ENCODE peak calls at places on chromosomes 13 and 19, in eight cellular contexts. K is HT1080; S is stimulated activated CD8-positive, alpha-beta memory T cell treated with anti-CD3 and anti-CD28 coated beads, Interleukin-7, amount 100 ng/mL, for 1 hour; B is AG09309; C is EH; H is left lung; I is activated T-helper 1 cell treated with Interleukin-2 at 50 U/mL for 16 hours; L is A549. X is an unnamed sample.

GRCh38 chr19:7069904-7070226 is 362 bp downstream of the ZNF557 start:
- DNase-seq in I (no peak), H (no peak), K (no peak), C (no peak), L (no peak), S (no peak), B (no peak), X (no peak)

GRCh38 chr13:24615911-24616472 is 64.2 kb upstream of the ATP12A start:
- DNase-seq in K (no peak), H (no peak), C (no peak), B (no peak), L (no peak), S (no peak), I (no peak), X (no peak)

GRCh38 chr13:98813993-98814392 is 61.5 kb upstream of the SLC15A1 start:
- DNase-seq in B (no peak), I (no peak), S (no peak), K (no peak), C (peak), H (no peak), L (no peak), X (no peak)

GRCh38 chr13:38814331-38814730 is 127.5 kb downstream of the FREM2 start:
- DNase-seq in K (no peak), H (peak), S (no peak), L (no peak), C (no peak), I (no peak), B (no peak), X (no peak)

GRCh38 chr19:1621574-1621973 is 16.3 kb upstream of the UQCR11 start:
- DNase-seq in I (no peak), H (no peak), B (no peak), L (no peak), K (no peak), S (no peak), C (no peak), X (no peak)

GRCh38 chr19:13865578-13866462 is 11.1 kb upstream of the NANOS3 start:
- DNase-seq in I (no peak), B (no peak), H (no peak), S (no peak), C (no peak), K (no peak), L (no peak), X (peak)

GRCh38 chr19:31272707-31273106 is 76.5 kb downstream of the TSHZ3 start:
- DNase-seq in L (no peak), C (no peak), I (no peak), H (no peak), S (no peak), B (no peak), K (no peak), X (no peak)

GRCh38 chr19:7909471-7910067 is 5.1 kb upstream of the TGFBR3L start:
- DNase-seq in I (no peak), L (no peak), K (no peak), S (no peak), C (no peak), H (no peak), B (no peak), X (no peak)

GRCh38 chr19:8161135-8161646 is 11.8 kb upstream of the FBN3 start:
- DNase-seq in H (no peak), B (no peak), C (peak), I (no peak), K (peak), S (no peak), L (peak), X (peak)

GRCh38 chr19:46390121-46390858 is 23.1 kb downstream of the CCDC8 start:
- DNase-seq in I (no peak), B (no peak), C (no peak), L (no peak), S (no peak), K (no peak), H (no peak), X (no peak)

GRCh38 chr13:71169125-71169524 is 697.9 kb downstream of the DACH1 start:
- DNase-seq in C (no peak), L (no peak), K (no peak), H (no peak), B (no peak), S (no peak), I (no peak), X (no peak)

GRCh38 chr13:27170521-27171243 is 929 bp downstream of the USP12 start:
- DNase-seq in I (no peak), L (peak), S (peak), B (no peak), H (peak), K (peak), C (no peak), X (peak)

GRCh38 chr13:53198017-53198416 is 169.4 kb downstream of the OLFM4 start:
- DNase-seq in K (no peak), H (no peak), I (no peak), B (no peak), C (no peak), S (no peak), L (no peak), X (peak)

GRCh38 chr19:17686027-17686511 is 2.1 kb downstream of the UNC13A start:
- DNase-seq in C (peak), H (no peak), K (no peak), B (no peak), S (no peak), I (no peak), L (peak), X (no peak)

GRCh38 chr13:83890358-83890757 is 8.1 kb upstream of the SLITRK1 start:
- DNase-seq in K (no peak), S (no peak), B (no peak), C (no peak), I (no peak), H (no peak), L (no peak), X (no peak)

GRCh38 chr19:19571387-19571786 is 33.3 kb downstream of the CILP2 start:
- DNase-seq in C (no peak), B (no peak), L (no peak), S (no peak), K (no peak), I (no peak), H (no peak), X (no peak)

GRCh38 chr13:72839831-72840426 is 58.0 kb downstream of the PIBF1 start:
- DNase-seq in H (no peak), S (no peak), L (peak), K (peak), B (peak), C (peak), I (no peak), X (peak)

GRCh38 chr13:101579291-101579802 is 126.9 kb downstream of the ITGBL1 start:
- DNase-seq in S (no peak), I (no peak), K (peak), C (peak), L (peak), H (no peak), B (no peak), X (peak)

GRCh38 chr13:43300817-43301216 is 277.4 kb downstream of the DNAJC15 start:
- DNase-seq in K (peak), I (no peak), C (peak), H (no peak), L (no peak), S (no peak), B (peak), X (no peak)

GRCh38 chr19:27966390-27966816 is 1246.5 kb downstream of the UQCRFS1 start:
- DNase-seq in S (no peak), K (no peak), H (no peak), I (no peak), B (no peak), C (peak), L (peak), X (no peak)

GRCh38 chr19:6890938-6891337 is 3.6 kb downstream of the ADGRE1 start:
- DNase-seq in S (no peak), C (no peak), K (no peak), I (peak), H (no peak), B (no peak), L (no peak), X (no peak)

GRCh38 chr19:54096642-54097106 is 3.9 kb downstream of the OSCAR start:
- DNase-seq in L (peak), C (peak), S (no peak), B (peak), K (peak), H (peak), I (no peak), X (no peak)

GRCh38 chr19:29819986-29820385 is 8.2 kb downstream of the CCNE1 start:
- DNase-seq in C (no peak), I (no peak), S (no peak), L (no peak), K (peak), H (no peak), B (no peak), X (no peak)

GRCh38 chr19:11247391-11247790 is 8.0 kb downstream of the ANGPTL8 start:
- DNase-seq in S (no peak), C (peak), B (no peak), L (no peak), I (no peak), K (no peak), H (no peak), X (no peak)

GRCh38 chr13:69857188-69857821 is 250.3 kb upstream of the ATXN8OS start:
- DNase-seq in H (no peak), I (no peak), K (peak), S (no peak), B (no peak), C (peak), L (peak), X (peak)

GRCh38 chr13:113816925-113817859 is 46.7 kb downstream of the GAS6 start:
- DNase-seq in L (peak), K (peak), C (peak), I (peak), B (peak), S (peak), H (peak), X (peak)

GRCh38 chr19:13985771-13986347 is 20.3 kb downstream of the RFX1 start:
- DNase-seq in C (no peak), S (no peak), L (no peak), I (no peak), B (no peak), H (no peak), K (no peak), X (no peak)

GRCh38 chr13:86601351-86601750 is 802.1 kb upstream of the SLITRK6 start:
- DNase-seq in B (no peak), K (peak), C (no peak), S (no peak), I (no peak), L (no peak), H (no peak), X (no peak)

GRCh38 chr19:49556412-49557398 is 23.7 kb downstream of the NOSIP start:
- DNase-seq in K (no peak), I (no peak), S (no peak), B (no peak), H (no peak), C (no peak), L (no peak), X (peak)

GRCh38 chr13:43245374-43245964 is 222.1 kb downstream of the DNAJC15 start:
- DNase-seq in B (peak), H (no peak), S (no peak), I (no peak), L (no peak), K (peak), C (peak), X (peak)

GRCh38 chr19:55697069-55697440 is 22.0 kb downstream of the EPN1 start:
- DNase-seq in K (no peak), I (no peak), B (no peak), H (no peak), L (no peak), C (no peak), S (no peak), X (no peak)

GRCh38 chr19:47032171-47032811 is 12.7 kb downstream of the NPAS1 start:
- DNase-seq in K (no peak), I (peak), L (peak), S (peak), H (no peak), B (no peak), C (peak), X (peak)